ENCODE peak calls at places on chromosome 11, in five cellular contexts. One of them, this sample, is unnamed.

GRCh38 chr11:6259638-6260019 is at the start of gene CCKBR:
- DNase-seq in A549: no peak
- DNase-seq in WERI-Rb-1: peak
- DNase-seq in transverse colon: peak
- DNase-seq in IMR-90: no peak
- DNase-seq in this sample: no peak

GRCh38 chr11:35151241-35151640 is 12.3 kb downstream of the CD44 start:
- DNase-seq in IMR-90: no peak
- DNase-seq in transverse colon: no peak
- DNase-seq in A549: no peak
- DNase-seq in WERI-Rb-1: no peak
- DNase-seq in this sample: peak

GRCh38 chr11:97972731-97973130 is 1048.0 kb upstream of the CNTN5 start:
- DNase-seq in IMR-90: no peak
- DNase-seq in A549: no peak
- DNase-seq in transverse colon: no peak
- DNase-seq in WERI-Rb-1: no peak
- DNase-seq in this sample: no peak

GRCh38 chr11:84022221-84022620 is 736.1 kb upstream of the CCDC90B start:
- DNase-seq in transverse colon: no peak
- DNase-seq in WERI-Rb-1: no peak
- DNase-seq in IMR-90: no peak
- DNase-seq in A549: no peak
- DNase-seq in this sample: no peak

GRCh38 chr11:87039371-87039770 is 1.6 kb downstream of the TMEM135 start:
- DNase-seq in WERI-Rb-1: no peak
- DNase-seq in A549: no peak
- DNase-seq in transverse colon: no peak
- DNase-seq in IMR-90: peak
- DNase-seq in this sample: no peak

GRCh38 chr11:31921066-31921465 is 109.9 kb upstream of the PAX6 start:
- DNase-seq in A549: no peak
- DNase-seq in WERI-Rb-1: no peak
- DNase-seq in IMR-90: no peak
- DNase-seq in transverse colon: no peak
- DNase-seq in this sample: no peak

GRCh38 chr11:21105196-21105917 is 436.0 kb downstream of the NELL1 start:
- DNase-seq in transverse colon: no peak
- DNase-seq in A549: no peak
- DNase-seq in IMR-90: no peak
- DNase-seq in WERI-Rb-1: no peak
- DNase-seq in this sample: no peak

GRCh38 chr11:91794146-91794545 is 430.5 kb upstream of the FAT3 start:
- DNase-seq in WERI-Rb-1: no peak
- DNase-seq in IMR-90: no peak
- DNase-seq in A549: no peak
- DNase-seq in transverse colon: no peak
- DNase-seq in this sample: no peak

GRCh38 chr11:72703281-72704008 is 29.2 kb upstream of the PDE2A start:
- DNase-seq in IMR-90: peak
- DNase-seq in WERI-Rb-1: peak
- DNase-seq in transverse colon: no peak
- DNase-seq in A549: no peak
- DNase-seq in this sample: peak

GRCh38 chr11:43367382-43368178 is 8.9 kb downstream of the TTC17 start:
- DNase-seq in WERI-Rb-1: no peak
- DNase-seq in A549: no peak
- DNase-seq in transverse colon: no peak
- DNase-seq in IMR-90: peak
- DNase-seq in this sample: no peak

GRCh38 chr11:101211407-101211975 is 81.9 kb upstream of the PGR start:
- DNase-seq in IMR-90: no peak
- DNase-seq in A549: no peak
- DNase-seq in transverse colon: no peak
- DNase-seq in WERI-Rb-1: no peak
- DNase-seq in this sample: no peak

GRCh38 chr11:27217948-27218410 is 145.0 kb downstream of the CCDC34 start:
- DNase-seq in IMR-90: peak
- DNase-seq in A549: no peak
- DNase-seq in transverse colon: no peak
- DNase-seq in WERI-Rb-1: no peak
- DNase-seq in this sample: peak

GRCh38 chr11:3840289-3840869 is 380 bp downstream of the RHOG start:
- DNase-seq in A549: no peak
- DNase-seq in WERI-Rb-1: no peak
- DNase-seq in IMR-90: no peak
- DNase-seq in transverse colon: peak
- DNase-seq in this sample: no peak

GRCh38 chr11:24589064-24589463 is 92.2 kb downstream of the LUZP2 start:
- DNase-seq in IMR-90: no peak
- DNase-seq in transverse colon: no peak
- DNase-seq in A549: no peak
- DNase-seq in WERI-Rb-1: no peak
- DNase-seq in this sample: no peak

GRCh38 chr11:75162954-75163353 is 12.0 kb downstream of the SLCO2B1 start:
- DNase-seq in A549: no peak
- DNase-seq in transverse colon: no peak
- DNase-seq in WERI-Rb-1: no peak
- DNase-seq in IMR-90: no peak
- DNase-seq in this sample: no peak

GRCh38 chr11:112157274-112157766 is 6.6 kb downstream of the IL18 start:
- DNase-seq in A549: peak
- DNase-seq in transverse colon: no peak
- DNase-seq in IMR-90: peak
- DNase-seq in WERI-Rb-1: no peak
- DNase-seq in this sample: peak

GRCh38 chr11:126588630-126589491 is 233.4 kb downstream of the ST3GAL4 start:
- DNase-seq in transverse colon: no peak
- DNase-seq in WERI-Rb-1: peak
- DNase-seq in A549: no peak
- DNase-seq in IMR-90: no peak
- DNase-seq in this sample: no peak

GRCh38 chr11:86999859-87000753 is 37.6 kb upstream of the TMEM135 start:
- DNase-seq in transverse colon: no peak
- DNase-seq in A549: no peak
- DNase-seq in WERI-Rb-1: no peak
- DNase-seq in IMR-90: peak
- DNase-seq in this sample: peak

GRCh38 chr11:88338223-88338661 is 706 bp upstream of the CTSC start:
- DNase-seq in transverse colon: peak
- DNase-seq in WERI-Rb-1: no peak
- DNase-seq in A549: peak
- DNase-seq in IMR-90: peak
- DNase-seq in this sample: peak

GRCh38 chr11:86627776-86628455 is 44.5 kb downstream of the ME3 start:
- DNase-seq in A549: no peak
- DNase-seq in WERI-Rb-1: no peak
- DNase-seq in IMR-90: no peak
- DNase-seq in transverse colon: no peak
- DNase-seq in this sample: no peak

GRCh38 chr11:12418019-12418611 is 40.7 kb downstream of the PARVA start:
- DNase-seq in WERI-Rb-1: no peak
- DNase-seq in A549: no peak
- DNase-seq in IMR-90: peak
- DNase-seq in transverse colon: no peak
- DNase-seq in this sample: peak

GRCh38 chr11:132718711-132719641 is 813.3 kb downstream of the OPCML start:
- DNase-seq in transverse colon: peak
- DNase-seq in WERI-Rb-1: no peak
- DNase-seq in A549: no peak
- DNase-seq in IMR-90: peak
- DNase-seq in this sample: peak

GRCh38 chr11:13776134-13776815 is 107.8 kb downstream of the FAR1 start:
- DNase-seq in transverse colon: no peak
- DNase-seq in A549: no peak
- DNase-seq in WERI-Rb-1: no peak
- DNase-seq in IMR-90: no peak
- DNase-seq in this sample: no peak

GRCh38 chr11:71286701-71287643 is 34.6 kb upstream of the SHANK2 start:
- DNase-seq in transverse colon: peak
- DNase-seq in WERI-Rb-1: no peak
- DNase-seq in A549: no peak
- DNase-seq in IMR-90: peak
- DNase-seq in this sample: peak

GRCh38 chr11:128845334-128845780 is 21.7 kb downstream of the KCNJ1 start:
- DNase-seq in A549: no peak
- DNase-seq in transverse colon: no peak
- DNase-seq in IMR-90: no peak
- DNase-seq in WERI-Rb-1: no peak
- DNase-seq in this sample: no peak

GRCh38 chr11:63840356-63841060 is 1.6 kb downstream of the MARK2 start:
- DNase-seq in WERI-Rb-1: no peak
- DNase-seq in A549: no peak
- DNase-seq in transverse colon: no peak
- DNase-seq in IMR-90: no peak
- DNase-seq in this sample: no peak

GRCh38 chr11:21190181-21190580 is 520.8 kb downstream of the NELL1 start:
- DNase-seq in WERI-Rb-1: no peak
- DNase-seq in transverse colon: no peak
- DNase-seq in IMR-90: no peak
- DNase-seq in A549: no peak
- DNase-seq in this sample: no peak

GRCh38 chr11:22582011-22582410 is 43.6 kb downstream of the FANCF start:
- DNase-seq in A549: no peak
- DNase-seq in transverse colon: no peak
- DNase-seq in WERI-Rb-1: no peak
- DNase-seq in IMR-90: no peak
- DNase-seq in this sample: no peak

DNA sequence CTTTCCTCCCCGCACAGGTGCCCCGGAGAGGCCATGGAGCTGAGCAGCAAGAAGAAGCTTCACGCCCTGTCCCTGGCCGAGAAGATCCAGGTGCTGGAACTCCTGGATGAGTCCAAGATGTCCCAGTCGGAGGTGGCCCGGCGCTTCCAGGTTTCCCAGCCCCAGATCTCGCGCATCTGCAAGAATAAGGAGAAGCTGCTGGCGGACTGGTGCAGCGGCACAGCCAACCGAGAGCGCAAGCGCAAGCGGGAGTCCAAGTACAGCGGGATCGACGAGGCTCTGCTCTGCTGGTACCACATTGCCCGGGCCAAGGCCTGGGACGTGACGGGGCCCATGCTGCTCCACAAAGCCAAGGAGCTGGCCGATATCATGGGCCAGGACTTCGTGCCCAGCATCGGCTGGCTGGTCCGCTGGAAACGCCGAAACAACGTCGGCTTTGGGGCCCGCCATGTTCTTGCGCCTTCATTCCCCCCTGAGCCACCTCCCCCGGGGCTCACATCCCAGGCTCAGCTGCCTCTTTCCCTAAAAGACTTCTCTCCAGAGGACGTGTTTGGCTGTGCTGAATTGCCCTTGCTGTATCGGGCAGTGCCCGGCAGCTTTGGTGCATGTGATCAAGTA is 1.3 kb downstream of the TIGD3 start:
- DNase-seq in IMR-90: peak
- DNase-seq in WERI-Rb-1: no peak
- DNase-seq in A549: no peak
- DNase-seq in transverse colon: peak
- DNase-seq in this sample: peak
- H3K4me3 ChIP-seq in IMR-90: peak
- H3K4me3 ChIP-seq in WERI-Rb-1: peak
- H3K4me3 ChIP-seq in A549: no peak
- H3K4me3 ChIP-seq in transverse colon: peak
- H3K4me3 ChIP-seq in this sample: peak

GRCh38 chr11:130947889-130948288 is 31.6 kb upstream of the SNX19 start:
- DNase-seq in A549: no peak
- DNase-seq in WERI-Rb-1: no peak
- DNase-seq in IMR-90: peak
- DNase-seq in transverse colon: no peak
- DNase-seq in this sample: no peak
- H3K27ac ChIP-seq in A549: no peak
- H3K27ac ChIP-seq in WERI-Rb-1: no peak
- H3K27ac ChIP-seq in IMR-90: no peak
- H3K27ac ChIP-seq in transverse colon: no peak
- H3K27ac ChIP-seq in this sample: no peak

GRCh38 chr11:120657306-120658070 is 145.9 kb downstream of the GRIK4 start:
- DNase-seq in WERI-Rb-1: no peak
- DNase-seq in IMR-90: no peak
- DNase-seq in A549: no peak
- DNase-seq in transverse colon: no peak
- DNase-seq in this sample: no peak

GRCh38 chr11:120659076-120659475 is 147.5 kb downstream of the GRIK4 start:
- DNase-seq in A549: no peak
- DNase-seq in IMR-90: no peak
- DNase-seq in transverse colon: no peak
- DNase-seq in WERI-Rb-1: no peak
- DNase-seq in this sample: no peak

GRCh38 chr11:120662071-120662611 is 150.6 kb downstream of the GRIK4 start:
- DNase-seq in transverse colon: no peak
- DNase-seq in A549: no peak
- DNase-seq in IMR-90: no peak
- DNase-seq in WERI-Rb-1: peak
- DNase-seq in this sample: no peak

GRCh38 chr11:120658071-120658423 is 146.5 kb downstream of the GRIK4 start:
- DNase-seq in transverse colon: no peak
- DNase-seq in A549: no peak
- DNase-seq in IMR-90: no peak
- DNase-seq in WERI-Rb-1: no peak
- DNase-seq in this sample: no peak

GRCh38 chr11:120660024-120660565 is 148.5 kb downstream of the GRIK4 start:
- DNase-seq in WERI-Rb-1: peak
- DNase-seq in A549: peak
- DNase-seq in transverse colon: peak
- DNase-seq in IMR-90: peak
- DNase-seq in this sample: peak
- TF ChIP-seq CTCF in WERI-Rb-1: peak
- TF ChIP-seq CTCF in A549: peak
- TF ChIP-seq CTCF in transverse colon: peak
- TF ChIP-seq CTCF in IMR-90: peak
- TF ChIP-seq CTCF in this sample: peak

GRCh38 chr11:17161515-17161914 is 46.3 kb downstream of the PIK3C2A start:
- DNase-seq in A549: no peak
- DNase-seq in IMR-90: no peak
- DNase-seq in transverse colon: no peak
- DNase-seq in WERI-Rb-1: no peak
- DNase-seq in this sample: no peak

GRCh38 chr11:17163296-17163695 is 44.5 kb downstream of the PIK3C2A start:
- DNase-seq in WERI-Rb-1: no peak
- DNase-seq in transverse colon: no peak
- DNase-seq in IMR-90: no peak
- DNase-seq in A549: no peak
- DNase-seq in this sample: no peak

GRCh38 chr11:17164361-17165246 is 43.2 kb downstream of the PIK3C2A start:
- DNase-seq in transverse colon: no peak
- DNase-seq in IMR-90: peak
- DNase-seq in WERI-Rb-1: no peak
- DNase-seq in A549: no peak
- DNase-seq in this sample: no peak

GRCh38 chr11:17163742-17164141 is 44.0 kb downstream of the PIK3C2A start:
- DNase-seq in IMR-90: no peak
- DNase-seq in WERI-Rb-1: no peak
- DNase-seq in A549: no peak
- DNase-seq in transverse colon: no peak
- DNase-seq in this sample: no peak

DNA sequence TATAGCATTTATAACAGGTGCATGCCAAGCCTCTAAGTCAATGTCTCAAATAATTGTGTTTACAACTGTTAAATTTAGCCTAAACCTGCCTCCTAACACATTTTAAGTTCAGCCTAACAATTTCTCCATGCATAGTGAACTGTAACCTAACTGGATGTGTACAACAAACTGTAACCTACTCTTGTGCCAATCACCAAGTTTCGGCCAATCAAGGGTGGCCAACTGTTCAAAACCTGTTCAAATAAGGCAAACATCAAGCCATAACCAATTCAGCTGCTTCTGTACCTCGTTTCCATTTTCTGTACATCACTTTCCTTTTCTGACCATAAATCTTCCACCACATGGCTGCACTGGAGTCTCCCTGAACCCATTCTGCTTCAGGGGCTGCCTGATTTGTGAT is 45.4 kb downstream of the PIK3C2A start:
- DNase-seq in WERI-Rb-1: no peak
- DNase-seq in transverse colon: no peak
- DNase-seq in IMR-90: no peak
- DNase-seq in A549: no peak
- DNase-seq in this sample: no peak
- H3K4me3 ChIP-seq in WERI-Rb-1: no peak
- H3K4me3 ChIP-seq in transverse colon: no peak
- H3K4me3 ChIP-seq in IMR-90: no peak
- H3K4me3 ChIP-seq in A549: no peak
- H3K4me3 ChIP-seq in this sample: no peak

This sample was measured in brain microvascular endothelial cell.